ENCODE peak calls at places on chromosomes 11 and 22, in seven cellular contexts. One of them, this sample, is unnamed. For H3K36me3, the result is how much of the 10 kb centered on the place peaks cover.

GRCh38 chr11:125239585-125240331 is 75.2 kb downstream of the PKNOX2 start:
- DNase-seq in ovary: no peak
- DNase-seq in A673: no peak
- DNase-seq in tibial nerve: no peak
- DNase-seq in right atrium auricular region: no peak
- DNase-seq in kidney epithelial cell: no peak
- DNase-seq in PC-3: no peak
- DNase-seq in this sample: no peak

GRCh38 chr22:29291215-29291614 is 15.2 kb upstream of the GAS2L1 start:
- DNase-seq in ovary: no peak
- DNase-seq in A673: no peak
- DNase-seq in kidney epithelial cell: no peak
- DNase-seq in PC-3: no peak
- DNase-seq in right atrium auricular region: no peak
- DNase-seq in tibial nerve: no peak
- DNase-seq in this sample: no peak

GRCh38 chr11:93370260-93370659 is 39.7 kb downstream of the DEUP1 start:
- DNase-seq in right atrium auricular region: no peak
- DNase-seq in ovary: no peak
- DNase-seq in kidney epithelial cell: no peak
- DNase-seq in A673: no peak
- DNase-seq in tibial nerve: no peak
- DNase-seq in PC-3: peak
- DNase-seq in this sample: no peak

GRCh38 chr11:69482322-69482721 is 859 bp downstream of the LINC01488 start:
- DNase-seq in kidney epithelial cell: no peak
- DNase-seq in tibial nerve: no peak
- DNase-seq in A673: no peak
- DNase-seq in right atrium auricular region: no peak
- DNase-seq in ovary: no peak
- DNase-seq in PC-3: no peak
- DNase-seq in this sample: no peak

GRCh38 chr22:32106930-32107329 is 52.2 kb downstream of the C22orf42 start:
- DNase-seq in ovary: no peak
- DNase-seq in right atrium auricular region: no peak
- DNase-seq in A673: peak
- DNase-seq in PC-3: peak
- DNase-seq in kidney epithelial cell: no peak
- DNase-seq in tibial nerve: no peak
- DNase-seq in this sample: no peak

GRCh38 chr22:41682033-41682807 is 6.4 kb downstream of the SNU13 start:
- DNase-seq in ovary: peak
- DNase-seq in kidney epithelial cell: peak
- DNase-seq in PC-3: peak
- DNase-seq in tibial nerve: peak
- DNase-seq in right atrium auricular region: peak
- DNase-seq in A673: peak
- DNase-seq in this sample: peak

GRCh38 chr11:16091862-16092261 is 264.5 kb downstream of the SOX6 start:
- DNase-seq in kidney epithelial cell: no peak
- DNase-seq in A673: no peak
- DNase-seq in right atrium auricular region: no peak
- DNase-seq in ovary: no peak
- DNase-seq in PC-3: no peak
- DNase-seq in tibial nerve: no peak
- DNase-seq in this sample: no peak

GRCh38 chr11:95068549-95068948 is 1.8 kb downstream of the SRSF8 start:
- DNase-seq in PC-3: peak
- DNase-seq in right atrium auricular region: peak
- DNase-seq in ovary: peak
- DNase-seq in kidney epithelial cell: peak
- DNase-seq in A673: peak
- DNase-seq in tibial nerve: peak
- DNase-seq in this sample: peak

GRCh38 chr11:93741882-93742226 is 382 bp downstream of the C11orf54 start:
- DNase-seq in PC-3: peak
- DNase-seq in ovary: no peak
- DNase-seq in tibial nerve: no peak
- DNase-seq in kidney epithelial cell: peak
- DNase-seq in A673: no peak
- DNase-seq in right atrium auricular region: no peak
- DNase-seq in this sample: no peak

GRCh38 chr11:45449036-45449601 is 163.0 kb upstream of the SYT13 start:
- DNase-seq in right atrium auricular region: no peak
- DNase-seq in ovary: no peak
- DNase-seq in A673: no peak
- DNase-seq in kidney epithelial cell: no peak
- DNase-seq in PC-3: no peak
- DNase-seq in tibial nerve: no peak
- DNase-seq in this sample: no peak

GRCh38 chr22:46528121-46528610 is 9.3 kb downstream of the CELSR1 start:
- DNase-seq in ovary: no peak
- DNase-seq in kidney epithelial cell: peak
- DNase-seq in tibial nerve: no peak
- DNase-seq in A673: peak
- DNase-seq in PC-3: peak
- DNase-seq in right atrium auricular region: no peak
- DNase-seq in this sample: no peak

GRCh38 chr11:10091314-10092045 is 202.5 kb downstream of the SBF2 start:
- DNase-seq in kidney epithelial cell: no peak
- DNase-seq in tibial nerve: no peak
- DNase-seq in right atrium auricular region: no peak
- DNase-seq in PC-3: peak
- DNase-seq in ovary: no peak
- DNase-seq in A673: peak
- DNase-seq in this sample: no peak

GRCh38 chr11:60065801-60066200 is 9.3 kb downstream of the MS4A3 start:
- DNase-seq in kidney epithelial cell: no peak
- DNase-seq in right atrium auricular region: no peak
- DNase-seq in ovary: no peak
- DNase-seq in A673: no peak
- DNase-seq in PC-3: no peak
- DNase-seq in tibial nerve: no peak
- DNase-seq in this sample: no peak

GRCh38 chr11:93024376-93024775 is 54.9 kb downstream of the MTNR1B start:
- DNase-seq in right atrium auricular region: no peak
- DNase-seq in kidney epithelial cell: peak
- DNase-seq in ovary: no peak
- DNase-seq in A673: no peak
- DNase-seq in tibial nerve: no peak
- DNase-seq in PC-3: no peak
- DNase-seq in this sample: no peak

GRCh38 chr11:82906236-82906635 is 4.7 kb downstream of the DDIAS start:
- DNase-seq in tibial nerve: no peak
- DNase-seq in A673: peak
- DNase-seq in PC-3: peak
- DNase-seq in kidney epithelial cell: no peak
- DNase-seq in ovary: no peak
- DNase-seq in right atrium auricular region: no peak
- DNase-seq in this sample: peak

GRCh38 chr22:20229916-20230775 is 38.0 kb downstream of the RTN4R start:
- DNase-seq in right atrium auricular region: no peak
- DNase-seq in kidney epithelial cell: no peak
- DNase-seq in PC-3: no peak
- DNase-seq in ovary: no peak
- DNase-seq in A673: no peak
- DNase-seq in tibial nerve: no peak
- DNase-seq in this sample: no peak

DNA sequence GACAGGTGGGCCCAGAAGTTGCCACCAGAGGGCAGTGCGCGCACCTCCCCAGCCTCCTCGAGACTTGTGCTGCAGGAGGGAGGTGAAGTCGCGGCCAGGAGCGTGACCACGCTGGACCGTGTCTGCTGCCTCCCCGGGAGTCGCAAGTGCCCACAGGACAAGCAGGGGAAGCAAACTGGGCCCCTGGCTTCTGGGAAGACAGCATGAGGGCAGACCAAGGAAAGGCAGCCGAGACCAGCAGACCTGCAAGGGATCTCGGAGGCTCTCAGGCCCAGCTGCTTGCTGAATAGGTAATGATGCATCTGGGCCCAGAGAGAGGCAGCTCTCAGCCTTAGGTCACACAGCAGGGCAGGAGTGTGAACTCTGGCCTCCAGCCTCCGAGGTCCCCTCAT is 17.0 kb upstream of the IL2RB start:
- DNase-seq in tibial nerve: peak
- DNase-seq in kidney epithelial cell: no peak
- DNase-seq in right atrium auricular region: peak
- DNase-seq in ovary: peak
- DNase-seq in A673: peak
- DNase-seq in PC-3: peak
- DNase-seq in this sample: peak
- H3K4me3 ChIP-seq in tibial nerve: no peak
- H3K4me3 ChIP-seq in kidney epithelial cell: no peak
- H3K4me3 ChIP-seq in right atrium auricular region: no peak
- H3K4me3 ChIP-seq in ovary: no peak
- H3K4me3 ChIP-seq in A673: no peak
- H3K4me3 ChIP-seq in PC-3: no peak
- H3K4me3 ChIP-seq in this sample: peak

DNA sequence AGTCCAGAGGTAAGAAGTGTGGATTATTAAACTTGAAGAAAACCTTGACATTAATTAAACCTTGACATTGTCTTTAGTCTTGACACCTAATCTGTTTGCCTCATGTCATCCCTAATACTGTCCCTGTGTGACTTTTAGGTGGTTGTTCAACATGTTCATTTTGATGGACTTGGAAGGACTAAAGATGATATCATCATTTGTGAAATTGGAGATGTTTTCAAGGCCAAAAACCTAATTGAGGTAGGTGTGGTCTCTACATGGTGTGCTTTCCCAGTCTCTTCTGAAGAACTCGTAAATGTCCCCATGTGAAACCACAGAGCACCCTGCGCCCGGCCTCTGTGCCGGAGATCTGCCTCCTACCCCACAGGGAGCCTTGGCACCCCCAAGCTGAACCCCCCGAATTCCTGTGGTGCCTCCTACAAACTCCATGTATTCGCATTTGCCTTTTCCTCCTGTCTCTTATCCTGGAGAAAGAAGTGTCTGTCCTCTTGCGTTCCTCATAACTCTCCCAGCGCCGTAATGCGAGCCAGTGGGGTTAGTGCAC is 9.1 kb downstream of the SAMM50 start:
- DNase-seq in PC-3: no peak
- DNase-seq in kidney epithelial cell: no peak
- DNase-seq in tibial nerve: no peak
- DNase-seq in right atrium auricular region: no peak
- DNase-seq in ovary: no peak
- DNase-seq in A673: no peak
- DNase-seq in this sample: no peak
- H3K36me3 ChIP-seq in PC-3: under half
- H3K36me3 ChIP-seq in kidney epithelial cell: under half
- H3K36me3 ChIP-seq in tibial nerve: under half
- H3K36me3 ChIP-seq in right atrium auricular region: half or more
- H3K36me3 ChIP-seq in ovary: under half
- H3K36me3 ChIP-seq in A673: under half
- H3K36me3 ChIP-seq in this sample: under half

GRCh38 chr11:107928046-107928766 is at the start of gene RAB39A:
- DNase-seq in A673: peak
- DNase-seq in ovary: peak
- DNase-seq in tibial nerve: peak
- DNase-seq in right atrium auricular region: peak
- DNase-seq in kidney epithelial cell: peak
- DNase-seq in PC-3: peak
- DNase-seq in this sample: peak

GRCh38 chr11:107929611-107930200 is 1.5 kb downstream of the RAB39A start:
- DNase-seq in right atrium auricular region: no peak
- DNase-seq in ovary: no peak
- DNase-seq in PC-3: no peak
- DNase-seq in tibial nerve: no peak
- DNase-seq in kidney epithelial cell: no peak
- DNase-seq in A673: peak
- DNase-seq in this sample: no peak

GRCh38 chr11:107928767-107929507 is 689 bp downstream of the RAB39A start:
- DNase-seq in A673: peak
- DNase-seq in kidney epithelial cell: no peak
- DNase-seq in PC-3: no peak
- DNase-seq in tibial nerve: no peak
- DNase-seq in right atrium auricular region: no peak
- DNase-seq in ovary: no peak
- DNase-seq in this sample: no peak

GRCh38 chr11:107927559-107927958 is 689 bp upstream of the RAB39A start:
- DNase-seq in kidney epithelial cell: no peak
- DNase-seq in tibial nerve: no peak
- DNase-seq in A673: no peak
- DNase-seq in PC-3: no peak
- DNase-seq in right atrium auricular region: no peak
- DNase-seq in ovary: no peak
- DNase-seq in this sample: no peak

DNA sequence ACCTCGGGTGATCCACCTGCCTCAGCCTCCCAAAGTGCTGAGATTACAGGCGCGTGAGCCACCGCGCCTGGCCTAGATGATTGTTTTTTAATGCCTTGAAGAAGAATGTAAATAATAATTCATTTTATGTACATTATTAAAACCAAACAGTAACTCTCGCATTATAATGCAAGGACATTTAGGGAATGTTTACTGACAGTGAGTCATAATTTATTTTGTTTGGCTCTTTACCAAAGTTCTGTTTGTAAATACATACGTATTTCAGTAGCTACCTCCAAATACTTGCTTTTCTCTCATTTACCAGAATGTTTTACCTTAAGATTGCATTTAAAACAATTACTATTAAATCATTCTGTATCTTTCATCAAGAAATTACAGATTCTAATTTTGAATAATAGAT is 3.0 kb downstream of the RAB39A start:
- DNase-seq in tibial nerve: no peak
- DNase-seq in ovary: no peak
- DNase-seq in PC-3: peak
- DNase-seq in kidney epithelial cell: no peak
- DNase-seq in A673: no peak
- DNase-seq in right atrium auricular region: no peak
- DNase-seq in this sample: no peak
- H3K4me3 ChIP-seq in tibial nerve: no peak
- H3K4me3 ChIP-seq in ovary: no peak
- H3K4me3 ChIP-seq in PC-3: peak
- H3K4me3 ChIP-seq in kidney epithelial cell: no peak
- H3K4me3 ChIP-seq in A673: no peak
- H3K4me3 ChIP-seq in right atrium auricular region: no peak
- H3K4me3 ChIP-seq in this sample: no peak

GRCh38 chr11:61842421-61842820 is 14.3 kb downstream of the FADS2 start:
- DNase-seq in right atrium auricular region: no peak
- DNase-seq in A673: no peak
- DNase-seq in PC-3: no peak
- DNase-seq in kidney epithelial cell: no peak
- DNase-seq in tibial nerve: no peak
- DNase-seq in ovary: no peak
- DNase-seq in this sample: no peak

GRCh38 chr11:61841636-61842332 is 13.7 kb downstream of the FADS2 start:
- DNase-seq in kidney epithelial cell: no peak
- DNase-seq in ovary: no peak
- DNase-seq in tibial nerve: no peak
- DNase-seq in right atrium auricular region: no peak
- DNase-seq in PC-3: no peak
- DNase-seq in A673: no peak
- DNase-seq in this sample: no peak

GRCh38 chr11:61846351-61846750 is 18.3 kb downstream of the FADS2 start:
- DNase-seq in PC-3: no peak
- DNase-seq in kidney epithelial cell: no peak
- DNase-seq in A673: no peak
- DNase-seq in ovary: no peak
- DNase-seq in right atrium auricular region: no peak
- DNase-seq in tibial nerve: no peak
- DNase-seq in this sample: no peak

GRCh38 chr11:61847914-61848581 is 19.9 kb downstream of the FADS2 start:
- DNase-seq in right atrium auricular region: no peak
- DNase-seq in ovary: no peak
- DNase-seq in A673: no peak
- DNase-seq in tibial nerve: no peak
- DNase-seq in kidney epithelial cell: no peak
- DNase-seq in PC-3: no peak
- DNase-seq in this sample: no peak

GRCh38 chr11:61844909-61845565 is 16.9 kb downstream of the FADS2 start:
- DNase-seq in ovary: no peak
- DNase-seq in A673: no peak
- DNase-seq in right atrium auricular region: no peak
- DNase-seq in PC-3: no peak
- DNase-seq in kidney epithelial cell: no peak
- DNase-seq in tibial nerve: no peak
- DNase-seq in this sample: no peak
- H3K36me3 ChIP-seq in ovary: under half
- H3K36me3 ChIP-seq in A673: half or more
- H3K36me3 ChIP-seq in right atrium auricular region: under half
- H3K36me3 ChIP-seq in PC-3: under half
- H3K36me3 ChIP-seq in kidney epithelial cell: under half
- H3K36me3 ChIP-seq in tibial nerve: under half
- H3K36me3 ChIP-seq in this sample: under half